ENCODE peak calls at places on chromosome 11, in four cellular contexts. W is ovary, B is thoracic aorta, O is A549. S is an unnamed sample.
A peak's percentile ranks its signal among the peaks of the same experiment; 100 is the strongest.

GRCh38 chr11:45188127-45188526 is 41.7 kb downstream of the PRDM11 start:
- DNase-seq in O (no peak), W (no peak), B (no peak), S (no peak)

GRCh38 chr11:11520231-11521015 is 101.4 kb downstream of the GALNT18 start:
- DNase-seq in W (no peak), O (no peak), B (no peak), S (no peak)

GRCh38 chr11:17169876-17170275 is 37.9 kb downstream of the PIK3C2A start:
- DNase-seq in O (no peak), W (no peak), B (no peak), S (no peak)

GRCh38 chr11:94581926-94582325 is 14.8 kb downstream of the PIWIL4 start:
- DNase-seq in O (no peak), W (no peak), B (no peak), S (no peak)

GRCh38 chr11:1926156-1927031 is 6.9 kb downstream of the TNNT3 start:
- DNase-seq in W (no peak), B (no peak), O (no peak), S (no peak)

GRCh38 chr11:69705246-69705856 is 1.5 kb upstream of the FGF19 start:
- DNase-seq in O (no peak), B (no peak), W (no peak), S (no peak)

GRCh38 chr11:75319035-75319877 is 32.2 kb downstream of the ARRB1 start:
- DNase-seq in B (no peak), W (peak; percentile 35), O (no peak), S (no peak)

GRCh38 chr11:84524422-84525051 is 1102.6 kb downstream of the DLG2 start:
- DNase-seq in B (no peak), W (no peak), O (peak; percentile 19), S (no peak)

GRCh38 chr11:22787565-22788162 is 41.9 kb downstream of the SVIP start:
- DNase-seq in O (peak; percentile 8), B (no peak), W (no peak), S (no peak)

GRCh38 chr11:129894281-129895125 is 875 bp downstream of the NFRKB start:
- DNase-seq in W (no peak), O (no peak), B (no peak), S (no peak)

GRCh38 chr11:107999759-108000455 is 8.8 kb upstream of the CUL5 start:
- DNase-seq in O (peak; percentile 67), W (no peak), B (no peak), S (no peak)

GRCh38 chr11:94201004-94201465 is 72.4 kb downstream of the PANX1 start:
- DNase-seq in W (no peak), B (no peak), O (peak; percentile 30), S (no peak)

GRCh38 chr11:6703247-6704063 is 20.3 kb upstream of the MRPL17 start:
- DNase-seq in O (peak; percentile 71), B (no peak), W (no peak), S (peak; percentile 59)

GRCh38 chr11:31959711-31960110 is 131.2 kb upstream of the RCN1 start:
- DNase-seq in W (no peak), B (no peak), O (no peak), S (no peak)

GRCh38 chr11:75202195-75202594 is 38.4 kb upstream of the TPBGL start:
- DNase-seq in O (no peak), W (no peak), B (no peak), S (no peak)

GRCh38 chr11:64400096-64400495 is 41.1 kb downstream of the RPS6KA4 start:
- DNase-seq in O (no peak), W (no peak), B (no peak), S (no peak)

GRCh38 chr11:93560534-93560933 is 17.3 kb upstream of the SMCO4 start:
- DNase-seq in W (no peak), B (no peak), O (no peak), S (no peak)

GRCh38 chr11:77450227-77450626 is 23.7 kb downstream of the PAK1 start:
- DNase-seq in W (no peak), O (no peak), B (no peak), S (no peak)

GRCh38 chr11:131297441-131297840 is 73.0 kb upstream of the NTM start:
- DNase-seq in O (no peak), B (no peak), W (no peak), S (no peak)

GRCh38 chr11:8947230-8947943 is 4.6 kb upstream of the ASCL3 start:
- DNase-seq in O (no peak), W (no peak), B (no peak), S (no peak)

GRCh38 chr11:117538731-117539130 is 211.1 kb downstream of the CEP164 start:
- DNase-seq in O (no peak), B (no peak), W (no peak), S (no peak)

GRCh38 chr11:94728541-94728940 is 39.6 kb upstream of the AMOTL1 start:
- DNase-seq in W (no peak), O (no peak), B (no peak), S (no peak)

GRCh38 chr11:50169634-50170033 is 137.0 kb downstream of the OR4C45 start:
- DNase-seq in W (no peak), B (no peak), O (no peak), S (no peak)

GRCh38 chr11:50174975-50175374 is 142.3 kb downstream of the OR4C45 start:
- DNase-seq in W (no peak), O (no peak), B (no peak), S (no peak)

GRCh38 chr11:50178732-50179131 is 146.1 kb downstream of the OR4C45 start:
- DNase-seq in O (no peak), B (no peak), W (no peak), S (no peak)

GRCh38 chr11:50170115-50170514 is 137.4 kb downstream of the OR4C45 start:
- DNase-seq in B (no peak), O (no peak), W (no peak), S (no peak)

GRCh38 chr11:50174189-50174588 is 141.5 kb downstream of the OR4C45 start:
- DNase-seq in W (no peak), B (no peak), O (no peak), S (no peak)
- TF ChIP-seq CTCF in W (no peak), B (no peak), O (no peak), S (no peak)

DNA sequence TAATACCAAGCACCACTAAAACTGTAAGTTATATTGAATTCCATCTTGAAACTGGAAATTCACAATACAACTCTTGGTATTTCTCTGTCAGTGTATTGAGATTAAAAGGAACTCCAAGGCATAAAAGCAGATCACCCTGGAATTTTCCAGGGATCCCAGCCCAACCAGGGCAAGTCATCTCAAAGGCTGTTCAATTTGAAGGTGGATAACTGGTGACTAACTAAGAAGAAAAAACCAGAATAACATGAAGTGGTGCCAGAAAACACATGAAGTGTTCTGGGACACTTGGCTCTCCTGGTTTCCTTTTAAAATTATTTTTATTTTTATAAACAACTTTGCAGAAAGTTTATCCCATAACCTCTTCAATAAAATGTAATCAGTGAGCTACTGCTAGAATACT is 7.8 kb upstream of the BMAL1 start:
- DNase-seq in W (no peak), B (no peak), O (no peak), S (no peak)
- H3K27ac ChIP-seq in W (no peak overlapping the region), B (no peak overlapping the region), O (no peak overlapping the region), S (peak overlapping the region; percentile 34)

DNA sequence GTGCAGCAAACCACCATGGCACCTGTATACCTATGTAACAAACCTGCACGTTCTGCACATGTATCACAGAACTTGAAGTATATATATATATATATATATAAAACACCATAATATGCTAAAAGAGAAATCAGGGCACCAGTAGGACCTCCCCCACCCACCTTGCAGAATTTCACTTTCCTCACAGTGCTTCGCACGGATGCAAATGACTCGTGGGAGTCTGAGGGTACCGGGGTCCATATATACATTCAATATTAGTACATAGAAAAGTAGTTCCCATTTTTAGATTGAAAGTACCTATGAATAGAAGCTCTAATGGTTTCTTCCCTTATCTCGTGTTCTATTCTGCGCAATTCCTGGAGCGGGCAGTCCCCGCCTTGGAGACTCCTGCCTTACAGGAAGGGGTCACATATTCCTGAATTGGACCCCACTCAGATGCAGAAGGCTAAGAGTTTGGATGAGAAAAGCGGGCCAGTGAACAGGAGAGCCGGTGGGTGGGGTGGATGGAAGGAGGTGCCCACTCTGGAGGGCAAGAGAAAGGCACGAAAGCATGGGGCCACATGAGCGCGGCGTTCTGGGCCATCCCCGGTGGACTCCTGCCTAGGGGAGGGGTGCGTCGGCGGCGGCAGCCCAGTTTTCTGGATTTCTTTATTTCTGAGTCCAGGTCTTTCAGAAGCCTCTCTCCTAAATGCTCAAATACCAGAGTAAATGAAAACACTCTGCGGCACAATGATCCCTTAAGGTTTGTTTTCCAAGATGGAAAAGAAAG is 136.3 kb downstream of the ETS1 start:
- DNase-seq in O (no peak), W (no peak), B (no peak), S (no peak)
- H3K4me1 ChIP-seq in O (peaks cover 22% of the 10 kb centered on the region), W (peaks cover 10% of the 10 kb centered on the region), B (peaks cover 41% of the 10 kb centered on the region), S (peaks cover 59% of the 10 kb centered on the region)

GRCh38 chr11:70762810-70763209 is 364.5 kb downstream of the CTTN start:
- DNase-seq in W (no peak), O (no peak), B (no peak), S (no peak)
- TF ChIP-seq CTCF in W (no peak), O (no peak), B (no peak), S (no peak)

GRCh38 chr11:4697583-4697982 is at the start of gene OR51E2:
- DNase-seq in B (no peak), O (no peak), W (no peak), S (no peak)

GRCh38 chr11:4699697-4700435 is 2.2 kb upstream of the OR51E2 start:
- DNase-seq in B (no peak), O (no peak), W (no peak), S (no peak)

GRCh38 chr11:4700436-4700820 is 2.8 kb upstream of the OR51E2 start:
- DNase-seq in O (no peak), B (no peak), W (no peak), S (no peak)

DNA sequence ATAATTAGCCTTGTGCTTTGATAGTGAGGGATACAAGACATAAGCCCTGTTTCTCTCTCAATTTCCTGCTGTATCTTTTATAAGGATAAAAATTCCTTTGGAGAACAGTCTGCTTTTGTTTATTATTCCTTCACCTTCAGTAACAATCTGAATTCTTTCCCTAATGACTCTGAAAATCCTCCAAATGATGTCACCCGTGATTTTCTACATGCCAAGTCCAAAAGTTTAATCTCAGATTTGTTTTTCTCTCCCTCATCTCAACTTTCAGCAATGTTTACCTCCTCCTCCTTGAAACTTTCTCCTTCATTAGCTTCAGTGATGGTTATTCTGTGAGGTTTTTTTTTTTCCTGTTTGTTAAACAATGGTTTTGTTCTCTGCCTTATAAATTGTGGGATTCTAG is 2.2 kb downstream of the OR51E2 start:
- DNase-seq in O (no peak), B (no peak), W (no peak), S (no peak)
- H3K27ac ChIP-seq in O (no peak overlapping the region), B (no peak overlapping the region), W (no peak overlapping the region), S (peak overlapping the region; percentile 65)

DNA sequence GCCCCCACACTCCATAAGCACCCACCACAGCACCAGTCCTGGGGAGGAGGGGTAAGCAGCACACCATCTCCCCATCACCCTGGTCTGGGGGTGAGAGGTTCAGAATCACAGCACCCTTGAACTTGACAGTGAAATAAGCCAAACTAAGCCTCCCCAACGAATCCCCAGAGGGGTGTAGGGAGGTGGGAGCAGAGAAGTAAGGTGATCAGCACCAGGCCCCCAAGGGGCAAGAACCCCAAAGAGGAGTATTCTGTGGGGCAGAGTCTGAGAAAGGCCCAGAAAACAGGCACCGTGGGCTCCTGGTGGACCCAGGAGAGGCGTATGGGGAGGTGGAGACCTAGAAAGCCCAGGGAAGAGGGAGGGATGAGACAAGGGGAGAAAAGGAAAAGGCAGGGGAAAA is 30.9 kb downstream of the ARAP1 start:
- DNase-seq in W (no peak), O (no peak), B (no peak), S (no peak)
- H3K4me1 ChIP-seq in W (peaks cover 29% of the 10 kb centered on the region), O (peaks cover 35% of the 10 kb centered on the region), B (peaks cover 56% of the 10 kb centered on the region), S (no peaks in the 10 kb centered on the region)

GRCh38 chr11:47216141-47216798 is 1.5 kb downstream of the DDB2 start:
- DNase-seq in O (peak; percentile 62), W (peak; percentile 45), B (peak; percentile 55), S (peak; percentile 78)
- TF ChIP-seq CTCF in O (peak; percentile 18), W (no peak), B (peak; percentile 14), S (no peak)